ENCODE peak calls at places on chromosomes 6 and 20, in nine cellular contexts. N is heart left ventricle, M is tibial artery, Y is psoas muscle, U is ovary, B is neural progenitor cell, W is Peyer's patch, A is mucosa of descending colon, Q is heart right ventricle. O is an unnamed sample. For H3K4me1, the result is how much of the 10 kb centered on the place peaks cover.

GRCh38 chr20:33568378-33569289 is 78.7 kb downstream of the CBFA2T2 start:
- DNase-seq in N (peak), M (no peak), Y (no peak), U (no peak), B (peak), W (no peak), A (no peak), Q (peak), O (peak)

GRCh38 chr6:64040118-64040517 is 404.5 kb downstream of the PHF3 start:
- DNase-seq in N (no peak), M (no peak), Y (no peak), U (no peak), B (no peak), W (no peak), A (no peak), Q (no peak), O (no peak)

GRCh38 chr20:61043681-61044080 is 208.4 kb upstream of the CDH4 start:
- DNase-seq in N (no peak), M (peak), Y (no peak), U (no peak), B (no peak), W (no peak), A (no peak), Q (no peak), O (no peak)

GRCh38 chr20:62617711-62618483 is 24.4 kb upstream of the SLCO4A1 start:
- DNase-seq in N (peak), M (peak), Y (peak), U (no peak), B (no peak), W (peak), A (no peak), Q (peak), O (no peak)

GRCh38 chr6:14396826-14397517 is 279.4 kb downstream of the CD83 start:
- DNase-seq in N (no peak), M (no peak), Y (peak), U (no peak), B (peak), W (peak), A (peak), Q (no peak), O (no peak)

GRCh38 chr6:27078734-27079357 is 168.7 kb upstream of the PRSS16 start:
- DNase-seq in N (no peak), M (no peak), Y (no peak), U (peak), B (peak), W (peak), A (peak), Q (peak), O (no peak)

GRCh38 chr6:32979720-32980487 is 11.5 kb downstream of the BRD2 start:
- DNase-seq in N (no peak), M (no peak), Y (no peak), U (no peak), B (no peak), W (no peak), A (no peak), Q (no peak), O (no peak)

GRCh38 chr20:24936526-24937407 is 12.3 kb upstream of the CST7 start:
- DNase-seq in N (no peak), M (peak), Y (no peak), U (no peak), B (no peak), W (no peak), A (no peak), Q (no peak), O (no peak)

GRCh38 chr6:143745160-143746133 is 67.7 kb downstream of the PHACTR2 start:
- DNase-seq in N (no peak), M (no peak), Y (no peak), U (peak), B (peak), W (no peak), A (peak), Q (peak), O (no peak)

GRCh38 chr6:168216741-168217140 is 102.8 kb downstream of the DACT2 start:
- DNase-seq in N (no peak), M (no peak), Y (no peak), U (no peak), B (peak), W (no peak), A (no peak), Q (no peak), O (no peak)

GRCh38 chr6:72464791-72465691 is 156.8 kb upstream of the KCNQ5 start:
- DNase-seq in N (no peak), M (no peak), Y (no peak), U (no peak), B (no peak), W (no peak), A (no peak), Q (no peak), O (no peak)

GRCh38 chr6:32941412-32941784 is 570 bp upstream of the HLA-DMB start:
- DNase-seq in N (no peak), M (no peak), Y (no peak), U (no peak), B (peak), W (peak), A (peak), Q (no peak), O (no peak)

GRCh38 chr20:17026346-17026745 is 200.5 kb upstream of the PCSK2 start:
- DNase-seq in N (no peak), M (no peak), Y (no peak), U (no peak), B (no peak), W (no peak), A (no peak), Q (no peak), O (no peak)

GRCh38 chr20:25484911-25485511 is 77.5 kb downstream of the GINS1 start:
- DNase-seq in N (no peak), M (no peak), Y (no peak), U (no peak), B (no peak), W (no peak), A (no peak), Q (no peak), O (no peak)

GRCh38 chr6:37502703-37503485 is 3.2 kb upstream of the CCDC167 start:
- DNase-seq in N (no peak), M (no peak), Y (no peak), U (no peak), B (no peak), W (no peak), A (no peak), Q (no peak), O (no peak)

GRCh38 chr20:35491823-35492222 is 36.4 kb downstream of the CEP250 start:
- DNase-seq in N (no peak), M (no peak), Y (no peak), U (no peak), B (no peak), W (no peak), A (no peak), Q (no peak), O (no peak)

GRCh38 chr6:6331393-6331792 is 10.9 kb upstream of the F13A1 start:
- DNase-seq in N (no peak), M (no peak), Y (no peak), U (no peak), B (no peak), W (no peak), A (no peak), Q (no peak), O (no peak)

GRCh38 chr6:135820340-135820739 is 31.2 kb upstream of the PDE7B start:
- DNase-seq in N (peak), M (no peak), Y (peak), U (no peak), B (no peak), W (no peak), A (no peak), Q (peak), O (no peak)

GRCh38 chr6:67759001-67759400 is 876.1 kb upstream of the ADGRB3 start:
- DNase-seq in N (no peak), M (no peak), Y (no peak), U (no peak), B (no peak), W (no peak), A (no peak), Q (no peak), O (no peak)

GRCh38 chr6:17965397-17965796 is 22.0 kb downstream of the KIF13A start:
- DNase-seq in N (no peak), M (no peak), Y (no peak), U (no peak), B (no peak), W (no peak), A (no peak), Q (no peak), O (no peak)

GRCh38 chr20:3818155-3819151 is 1.9 kb upstream of the AP5S1 start:
- DNase-seq in N (peak), M (no peak), Y (peak), U (peak), B (peak), W (peak), A (peak), Q (peak), O (no peak)

GRCh38 chr20:33437141-33437911 is 6.2 kb downstream of the SNTA1 start:
- DNase-seq in N (peak), M (peak), Y (peak), U (peak), B (no peak), W (no peak), A (no peak), Q (peak), O (no peak)

GRCh38 chr6:136510299-136510698 is 39.9 kb downstream of the MAP7 start:
- DNase-seq in N (no peak), M (no peak), Y (no peak), U (no peak), B (no peak), W (no peak), A (no peak), Q (no peak), O (no peak)

GRCh38 chr6:43172127-43173007 is 1.3 kb downstream of the SRF start:
- DNase-seq in N (peak), M (peak), Y (peak), U (peak), B (peak), W (peak), A (peak), Q (peak), O (no peak)

GRCh38 chr6:159756508-159756907 is 5.3 kb upstream of the ACAT2 start:
- DNase-seq in N (no peak), M (no peak), Y (no peak), U (no peak), B (no peak), W (no peak), A (no peak), Q (no peak), O (no peak)

GRCh38 chr20:36563415-36563814 is 10.0 kb upstream of the TGIF2 start:
- DNase-seq in N (no peak), M (no peak), Y (no peak), U (no peak), B (no peak), W (no peak), A (no peak), Q (no peak), O (no peak)

GRCh38 chr20:60097285-60097684 is 139.1 kb downstream of the CDH26 start:
- DNase-seq in N (no peak), M (no peak), Y (no peak), U (no peak), B (no peak), W (no peak), A (no peak), Q (no peak), O (no peak)

GRCh38 chr20:62304331-62305148 is 1.7 kb downstream of the ADRM1 start:
- DNase-seq in N (no peak), M (no peak), Y (no peak), U (no peak), B (no peak), W (no peak), A (no peak), Q (no peak), O (no peak)

GRCh38 chr6:160079686-160080043 is 42.0 kb upstream of the SLC22A1 start:
- DNase-seq in N (no peak), M (no peak), Y (no peak), U (no peak), B (no peak), W (no peak), A (no peak), Q (no peak), O (no peak)

GRCh38 chr6:12791371-12791770 is 74.8 kb downstream of the PHACTR1 start:
- DNase-seq in N (no peak), M (no peak), Y (no peak), U (no peak), B (no peak), W (no peak), A (no peak), Q (no peak), O (no peak)

GRCh38 chr20:33650111-33650752 is 11.9 kb upstream of the C20orf144 start:
- DNase-seq in N (no peak), M (no peak), Y (no peak), U (no peak), B (no peak), W (no peak), A (no peak), Q (no peak), O (no peak)

GRCh38 chr6:132931937-132932336 is 117.6 kb downstream of the RPS12 start:
- DNase-seq in N (no peak), M (no peak), Y (no peak), U (no peak), B (peak), W (no peak), A (no peak), Q (no peak), O (no peak)

GRCh38 chr6:41239467-41240159 is 11.5 kb downstream of the TREML4 start:
- DNase-seq in N (no peak), M (peak), Y (no peak), U (no peak), B (peak), W (no peak), A (no peak), Q (no peak), O (no peak)

GRCh38 chr6:3561745-3562144 is 104.9 kb upstream of the SLC22A23 start:
- DNase-seq in N (no peak), M (no peak), Y (no peak), U (no peak), B (peak), W (no peak), A (no peak), Q (no peak), O (peak)

GRCh38 chr20:48275737-48276342 is 490.6 kb upstream of the SULF2 start:
- DNase-seq in N (no peak), M (no peak), Y (no peak), U (no peak), B (peak), W (no peak), A (no peak), Q (no peak), O (no peak)

GRCh38 chr6:26054937-26055669 is 32.1 kb upstream of the HFE start:
- DNase-seq in N (peak), M (peak), Y (peak), U (peak), B (peak), W (peak), A (peak), Q (peak), O (no peak)

DNA sequence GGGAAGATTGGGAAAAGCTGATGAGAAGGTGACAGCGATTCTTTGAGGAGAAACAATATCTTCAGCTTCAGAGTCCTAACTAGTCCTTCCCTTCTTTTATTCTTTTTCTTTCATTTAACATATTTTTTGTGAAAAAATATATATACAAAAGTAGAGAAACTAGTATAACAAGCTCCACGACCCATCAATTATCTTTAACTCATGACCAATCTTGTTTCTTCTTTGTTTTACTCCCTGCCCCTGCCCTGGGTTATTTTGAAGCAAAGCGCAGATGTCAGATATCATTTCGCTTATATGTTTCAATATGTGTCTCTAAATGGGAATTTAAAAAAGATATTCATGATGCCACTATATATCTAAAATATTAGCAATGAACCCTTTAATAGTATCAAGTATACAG is 274.1 kb downstream of the CDC5L start:
- DNase-seq in N (no peak), M (no peak), Y (no peak), U (no peak), B (no peak), W (no peak), A (no peak), Q (no peak), O (no peak)
- H3K4me1 ChIP-seq in N (under half), M (under half), Y (under half), U (under half), B (under half), W (under half), A (under half), Q (under half), O (under half)

GRCh38 chr6:112984899-112985298 is 637.8 kb downstream of the RFPL4B start:
- DNase-seq in N (no peak), M (no peak), Y (no peak), U (no peak), B (no peak), W (no peak), A (no peak), Q (no peak), O (no peak)
- H3K4me1 ChIP-seq in N (under half), M (under half), Y (under half), U (under half), B (under half), W (under half), A (under half), Q (under half), O (under half)

GRCh38 chr20:21105429-21106170 is 558 bp downstream of the LINC00237 start:
- DNase-seq in N (no peak), M (no peak), Y (peak), U (no peak), B (peak), W (no peak), A (no peak), Q (no peak), O (no peak)

GRCh38 chr20:21104466-21104761 is 1.7 kb downstream of the LINC00237 start:
- DNase-seq in N (no peak), M (no peak), Y (no peak), U (no peak), B (peak), W (no peak), A (no peak), Q (no peak), O (no peak)

GRCh38 chr20:21103582-21104465 is 2.3 kb downstream of the LINC00237 start:
- DNase-seq in N (no peak), M (no peak), Y (no peak), U (no peak), B (peak), W (no peak), A (no peak), Q (no peak), O (no peak)

GRCh38 chr20:21106171-21106694 is at the start of gene LINC00237:
- DNase-seq in N (no peak), M (no peak), Y (no peak), U (no peak), B (peak), W (no peak), A (no peak), Q (no peak), O (no peak)

DNA sequence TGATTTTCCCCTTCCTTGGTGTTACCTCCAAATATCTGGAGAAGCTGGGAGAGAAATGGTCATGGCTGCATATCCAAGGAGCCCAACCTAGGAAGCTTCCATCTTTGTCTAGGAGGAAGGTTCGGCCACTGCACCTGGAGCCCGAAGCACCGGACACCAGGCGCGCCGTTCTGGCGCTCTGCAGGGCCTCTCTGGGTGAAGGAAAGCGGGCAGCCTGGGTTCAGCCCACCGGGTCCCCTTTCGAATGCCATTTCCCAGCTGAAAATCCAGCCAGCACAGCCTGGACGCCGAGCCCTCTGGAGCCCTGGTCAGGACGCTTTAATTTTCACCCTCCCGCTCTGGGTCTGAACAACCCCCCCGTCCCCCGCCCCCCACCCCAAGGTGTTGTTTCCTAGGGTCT is 1.2 kb downstream of the LINC00237 start:
- DNase-seq in N (no peak), M (no peak), Y (no peak), U (no peak), B (peak), W (no peak), A (no peak), Q (no peak), O (no peak)
- H3K4me1 ChIP-seq in N (under half), M (under half), Y (under half), U (under half), B (under half), W (under half), A (under half), Q (under half), O (under half)

DNA sequence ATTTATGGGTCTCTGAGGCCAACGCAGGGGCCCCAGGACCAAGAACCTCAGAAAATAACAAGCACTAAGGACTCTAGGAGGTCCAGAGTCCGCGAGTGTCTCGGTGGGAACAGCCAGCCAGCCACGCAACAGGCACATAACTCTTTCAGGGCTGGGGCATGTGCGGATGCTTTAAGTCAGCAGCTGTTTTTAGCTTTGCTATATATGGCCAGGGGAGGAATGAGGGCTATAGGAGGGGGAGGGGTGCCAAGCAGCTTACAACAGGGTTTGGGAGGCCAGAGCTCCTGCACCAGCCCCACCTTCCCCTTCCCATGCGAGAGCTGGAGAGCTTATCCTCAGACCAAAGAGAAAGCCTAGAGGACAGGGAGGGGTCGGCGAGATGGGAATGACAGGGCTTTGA is 6.2 kb downstream of the JPH2 start:
- DNase-seq in N (peak), M (peak), Y (peak), U (no peak), B (peak), W (no peak), A (peak), Q (peak), O (no peak)
- H3K4me1 ChIP-seq in N (half or more), M (under half), Y (half or more), U (under half), B (under half), W (under half), A (under half), Q (half or more), O (under half)

GRCh38 chr20:50545123-50545522 is 34.9 kb downstream of the PTPN1 start:
- DNase-seq in N (no peak), M (no peak), Y (no peak), U (no peak), B (no peak), W (no peak), A (no peak), Q (no peak), O (no peak)

GRCh38 chr20:50546729-50547314 is 36.6 kb downstream of the PTPN1 start:
- DNase-seq in N (no peak), M (no peak), Y (no peak), U (no peak), B (no peak), W (peak), A (no peak), Q (no peak), O (no peak)

GRCh38 chr20:50550531-50550930 is 40.3 kb downstream of the PTPN1 start:
- DNase-seq in N (no peak), M (no peak), Y (no peak), U (no peak), B (no peak), W (no peak), A (no peak), Q (no peak), O (no peak)

GRCh38 chr20:50548396-50548795 is 38.2 kb downstream of the PTPN1 start:
- DNase-seq in N (no peak), M (no peak), Y (no peak), U (no peak), B (no peak), W (no peak), A (peak), Q (no peak), O (no peak)

GRCh38 chr20:50547956-50548355 is 37.8 kb downstream of the PTPN1 start:
- DNase-seq in N (no peak), M (no peak), Y (no peak), U (no peak), B (no peak), W (no peak), A (no peak), Q (no peak), O (no peak)
- H3K4me1 ChIP-seq in N (half or more), M (under half), Y (under half), U (under half), B (under half), W (under half), A (under half), Q (half or more), O (under half)

O was measured in iPS DF 6.9.